ENCODE peak calls at places on chromosomes 6 and 20, in five cellular contexts. One of them, this sample, is unnamed. For H3K27me3, the result is how much of the 10 kb centered on the place peaks cover.

GRCh38 chr20:10385850-10386544 is 48.0 kb downstream of the MKKS start:
- DNase-seq in left ventricle myocardium inferior: no peak
- DNase-seq in heart left ventricle: no peak
- DNase-seq in DND-41: no peak
- DNase-seq in MM.1S: no peak
- DNase-seq in this sample: no peak

GRCh38 chr6:88166493-88166900 is 350 bp upstream of the CNR1 start:
- DNase-seq in MM.1S: no peak
- DNase-seq in left ventricle myocardium inferior: no peak
- DNase-seq in heart left ventricle: no peak
- DNase-seq in DND-41: no peak
- DNase-seq in this sample: no peak

GRCh38 chr20:38075161-38075998 is 41.8 kb downstream of the RPRD1B start:
- DNase-seq in MM.1S: no peak
- DNase-seq in left ventricle myocardium inferior: no peak
- DNase-seq in DND-41: no peak
- DNase-seq in heart left ventricle: no peak
- DNase-seq in this sample: no peak

GRCh38 chr6:97215157-97215769 is 67.8 kb downstream of the MMS22L start:
- DNase-seq in left ventricle myocardium inferior: no peak
- DNase-seq in DND-41: peak
- DNase-seq in MM.1S: no peak
- DNase-seq in heart left ventricle: no peak
- DNase-seq in this sample: no peak

GRCh38 chr6:20306491-20306890 is 94.2 kb upstream of the MBOAT1 start:
- DNase-seq in left ventricle myocardium inferior: no peak
- DNase-seq in MM.1S: no peak
- DNase-seq in DND-41: no peak
- DNase-seq in heart left ventricle: no peak
- DNase-seq in this sample: no peak

GRCh38 chr6:37131104-37131959 is 38.6 kb upstream of the PIM1 start:
- DNase-seq in left ventricle myocardium inferior: peak
- DNase-seq in DND-41: no peak
- DNase-seq in heart left ventricle: peak
- DNase-seq in MM.1S: no peak
- DNase-seq in this sample: no peak

GRCh38 chr6:166312832-166313231 is 4.6 kb upstream of the PRR18 start:
- DNase-seq in DND-41: no peak
- DNase-seq in heart left ventricle: no peak
- DNase-seq in left ventricle myocardium inferior: no peak
- DNase-seq in MM.1S: no peak
- DNase-seq in this sample: no peak

GRCh38 chr6:53172468-53172803 is 23.8 kb upstream of the GCM1 start:
- DNase-seq in MM.1S: no peak
- DNase-seq in left ventricle myocardium inferior: no peak
- DNase-seq in heart left ventricle: no peak
- DNase-seq in DND-41: no peak
- DNase-seq in this sample: no peak

GRCh38 chr6:121823437-121823851 is 388.0 kb downstream of the GJA1 start:
- DNase-seq in DND-41: no peak
- DNase-seq in left ventricle myocardium inferior: no peak
- DNase-seq in heart left ventricle: no peak
- DNase-seq in MM.1S: no peak
- DNase-seq in this sample: no peak

GRCh38 chr6:14172575-14172974 is 55.0 kb downstream of the CD83 start:
- DNase-seq in heart left ventricle: no peak
- DNase-seq in MM.1S: no peak
- DNase-seq in DND-41: no peak
- DNase-seq in left ventricle myocardium inferior: no peak
- DNase-seq in this sample: no peak

GRCh38 chr6:14596410-14596809 is 478.8 kb downstream of the CD83 start:
- DNase-seq in DND-41: peak
- DNase-seq in heart left ventricle: no peak
- DNase-seq in MM.1S: no peak
- DNase-seq in left ventricle myocardium inferior: no peak
- DNase-seq in this sample: no peak

GRCh38 chr20:52490715-52491430 is 299.3 kb upstream of the ZFP64 start:
- DNase-seq in left ventricle myocardium inferior: no peak
- DNase-seq in DND-41: no peak
- DNase-seq in heart left ventricle: no peak
- DNase-seq in MM.1S: no peak
- DNase-seq in this sample: no peak

GRCh38 chr6:3341467-3341866 is 82.7 kb downstream of the PSMG4 start:
- DNase-seq in MM.1S: no peak
- DNase-seq in heart left ventricle: no peak
- DNase-seq in left ventricle myocardium inferior: no peak
- DNase-seq in DND-41: no peak
- DNase-seq in this sample: no peak

GRCh38 chr6:44094403-44095242 is 32.6 kb downstream of the MRPL14 start:
- DNase-seq in DND-41: no peak
- DNase-seq in left ventricle myocardium inferior: no peak
- DNase-seq in MM.1S: no peak
- DNase-seq in heart left ventricle: no peak
- DNase-seq in this sample: no peak

GRCh38 chr6:98769546-98769945 is 64.8 kb upstream of the POU3F2 start:
- DNase-seq in left ventricle myocardium inferior: no peak
- DNase-seq in MM.1S: peak
- DNase-seq in heart left ventricle: no peak
- DNase-seq in DND-41: peak
- DNase-seq in this sample: no peak

GRCh38 chr6:164106345-164106769 is 691.8 kb downstream of the QKI start:
- DNase-seq in left ventricle myocardium inferior: peak
- DNase-seq in DND-41: no peak
- DNase-seq in MM.1S: no peak
- DNase-seq in heart left ventricle: peak
- DNase-seq in this sample: no peak

GRCh38 chr6:164107297-164107995 is 692.9 kb downstream of the QKI start:
- DNase-seq in left ventricle myocardium inferior: no peak
- DNase-seq in heart left ventricle: peak
- DNase-seq in MM.1S: no peak
- DNase-seq in DND-41: no peak
- DNase-seq in this sample: no peak

GRCh38 chr6:164104432-164104831 is 689.9 kb downstream of the QKI start:
- DNase-seq in DND-41: no peak
- DNase-seq in heart left ventricle: no peak
- DNase-seq in MM.1S: no peak
- DNase-seq in left ventricle myocardium inferior: no peak
- DNase-seq in this sample: no peak

GRCh38 chr6:164108092-164108491 is 693.6 kb downstream of the QKI start:
- DNase-seq in heart left ventricle: no peak
- DNase-seq in MM.1S: no peak
- DNase-seq in left ventricle myocardium inferior: no peak
- DNase-seq in DND-41: no peak
- DNase-seq in this sample: no peak

GRCh38 chr6:164105705-164106104 is 691.2 kb downstream of the QKI start:
- DNase-seq in DND-41: no peak
- DNase-seq in heart left ventricle: no peak
- DNase-seq in MM.1S: no peak
- DNase-seq in left ventricle myocardium inferior: no peak
- DNase-seq in this sample: no peak
- H3K27ac ChIP-seq in DND-41: no peak
- H3K27ac ChIP-seq in heart left ventricle: peak
- H3K27ac ChIP-seq in MM.1S: no peak
- H3K27ac ChIP-seq in left ventricle myocardium inferior: peak
- H3K27ac ChIP-seq in this sample: no peak

GRCh38 chr20:62891111-62891510 is 29.5 kb upstream of the TCFL5 start:
- DNase-seq in heart left ventricle: no peak
- DNase-seq in left ventricle myocardium inferior: no peak
- DNase-seq in DND-41: no peak
- DNase-seq in MM.1S: no peak
- DNase-seq in this sample: peak
- H3K4me3 ChIP-seq in heart left ventricle: no peak
- H3K4me3 ChIP-seq in left ventricle myocardium inferior: no peak
- H3K4me3 ChIP-seq in DND-41: no peak
- H3K4me3 ChIP-seq in MM.1S: no peak
- H3K4me3 ChIP-seq in this sample: no peak

GRCh38 chr20:36097751-36098151 is 56.8 kb upstream of the EPB41L1 start:
- DNase-seq in left ventricle myocardium inferior: no peak
- DNase-seq in DND-41: no peak
- DNase-seq in MM.1S: no peak
- DNase-seq in heart left ventricle: no peak
- DNase-seq in this sample: no peak
- H3K27me3 ChIP-seq in left ventricle myocardium inferior: under half
- H3K27me3 ChIP-seq in DND-41: under half
- H3K27me3 ChIP-seq in MM.1S: under half
- H3K27me3 ChIP-seq in heart left ventricle: under half
- H3K27me3 ChIP-seq in this sample: under half

GRCh38 chr6:136677344-136677743 is 114.9 kb downstream of the MAP3K5 start:
- DNase-seq in left ventricle myocardium inferior: no peak
- DNase-seq in heart left ventricle: no peak
- DNase-seq in DND-41: no peak
- DNase-seq in MM.1S: no peak
- DNase-seq in this sample: no peak
- H3K27ac ChIP-seq in left ventricle myocardium inferior: no peak
- H3K27ac ChIP-seq in heart left ventricle: no peak
- H3K27ac ChIP-seq in DND-41: no peak
- H3K27ac ChIP-seq in MM.1S: no peak
- H3K27ac ChIP-seq in this sample: no peak

DNA sequence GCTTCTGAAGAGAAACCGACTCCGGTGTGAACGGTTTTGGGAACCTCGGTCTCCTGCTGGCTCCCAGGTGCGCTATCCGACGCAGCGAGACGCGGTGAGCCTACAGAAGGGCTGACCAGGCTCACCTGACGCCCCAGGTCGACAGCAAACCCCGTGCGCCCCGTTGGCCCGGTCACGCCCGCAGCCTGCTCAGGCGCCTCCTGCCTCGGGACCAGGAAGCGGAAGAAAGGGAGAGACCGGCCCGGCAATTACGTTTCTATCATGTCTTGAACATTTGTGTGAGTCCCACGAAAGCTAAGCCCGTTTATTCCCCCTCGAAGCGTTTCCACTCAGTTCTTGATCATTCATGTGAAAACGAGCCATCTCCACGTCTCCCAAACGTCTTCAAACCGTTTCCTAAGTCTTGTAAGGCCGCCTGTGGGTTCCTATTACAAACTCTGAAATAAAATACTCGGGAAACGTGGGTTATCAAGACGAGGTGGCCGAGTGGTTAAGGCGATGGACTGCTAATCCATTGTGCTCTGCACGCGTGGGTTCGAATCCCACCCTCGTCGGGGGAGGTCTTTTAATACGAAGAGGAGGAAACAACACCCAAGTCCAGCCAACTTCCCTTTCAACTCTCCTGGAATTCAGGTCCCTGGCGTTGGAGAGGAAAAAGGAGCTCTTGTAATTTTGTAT is 150.5 kb upstream of the PRSS16 start:
- DNase-seq in MM.1S: no peak
- DNase-seq in left ventricle myocardium inferior: no peak
- DNase-seq in DND-41: no peak
- DNase-seq in heart left ventricle: peak
- DNase-seq in this sample: peak
- H3K4me3 ChIP-seq in MM.1S: no peak
- H3K4me3 ChIP-seq in left ventricle myocardium inferior: peak
- H3K4me3 ChIP-seq in DND-41: no peak
- H3K4me3 ChIP-seq in heart left ventricle: peak
- H3K4me3 ChIP-seq in this sample: peak

GRCh38 chr6:111423960-111424846 is 58.8 kb downstream of the REV3L start:
- DNase-seq in MM.1S: no peak
- DNase-seq in heart left ventricle: peak
- DNase-seq in DND-41: peak
- DNase-seq in left ventricle myocardium inferior: peak
- DNase-seq in this sample: no peak
- H3K27me3 ChIP-seq in MM.1S: under half
- H3K27me3 ChIP-seq in heart left ventricle: under half
- H3K27me3 ChIP-seq in DND-41: under half
- H3K27me3 ChIP-seq in left ventricle myocardium inferior: under half
- H3K27me3 ChIP-seq in this sample: under half

GRCh38 chr6:34618430-34619182 is 62.5 kb upstream of the SPDEF start:
- DNase-seq in heart left ventricle: no peak
- DNase-seq in MM.1S: no peak
- DNase-seq in left ventricle myocardium inferior: no peak
- DNase-seq in DND-41: no peak
- DNase-seq in this sample: no peak
- H3K27ac ChIP-seq in heart left ventricle: no peak
- H3K27ac ChIP-seq in MM.1S: no peak
- H3K27ac ChIP-seq in left ventricle myocardium inferior: no peak
- H3K27ac ChIP-seq in DND-41: no peak
- H3K27ac ChIP-seq in this sample: no peak

GRCh38 chr6:34595332-34596090 is 39.4 kb upstream of the SPDEF start:
- DNase-seq in DND-41: no peak
- DNase-seq in left ventricle myocardium inferior: no peak
- DNase-seq in MM.1S: no peak
- DNase-seq in heart left ventricle: no peak
- DNase-seq in this sample: no peak
- H3K4me3 ChIP-seq in DND-41: no peak
- H3K4me3 ChIP-seq in left ventricle myocardium inferior: no peak
- H3K4me3 ChIP-seq in MM.1S: no peak
- H3K4me3 ChIP-seq in heart left ventricle: no peak
- H3K4me3 ChIP-seq in this sample: no peak

GRCh38 chr6:5946181-5946580 is 60.5 kb downstream of the NRN1 start:
- DNase-seq in MM.1S: no peak
- DNase-seq in DND-41: no peak
- DNase-seq in heart left ventricle: no peak
- DNase-seq in left ventricle myocardium inferior: no peak
- DNase-seq in this sample: no peak

GRCh38 chr6:5946701-5947100 is 60.0 kb downstream of the NRN1 start:
- DNase-seq in left ventricle myocardium inferior: no peak
- DNase-seq in heart left ventricle: no peak
- DNase-seq in MM.1S: no peak
- DNase-seq in DND-41: no peak
- DNase-seq in this sample: no peak

DNA sequence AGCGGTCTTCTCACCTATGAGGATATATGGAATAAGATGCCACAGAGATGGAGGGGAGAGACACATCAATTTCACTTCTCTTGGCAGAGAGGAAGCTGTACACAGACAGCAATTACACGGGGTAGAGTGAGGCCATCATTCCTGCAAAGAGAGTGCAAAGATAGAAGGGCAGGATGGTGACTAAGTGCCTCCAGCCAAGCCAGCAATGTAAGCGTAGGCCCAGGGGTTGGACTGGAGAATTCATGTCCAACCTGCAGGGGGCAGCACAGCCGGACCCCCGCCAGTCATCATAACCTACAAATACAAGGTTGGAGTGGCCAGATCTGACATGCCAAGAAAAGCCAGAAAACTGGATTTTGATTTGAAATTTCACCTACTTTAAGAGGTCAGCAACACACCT is 56.3 kb downstream of the NRN1 start:
- DNase-seq in left ventricle myocardium inferior: no peak
- DNase-seq in MM.1S: no peak
- DNase-seq in DND-41: no peak
- DNase-seq in heart left ventricle: no peak
- DNase-seq in this sample: peak
- H3K27me3 ChIP-seq in left ventricle myocardium inferior: under half
- H3K27me3 ChIP-seq in MM.1S: under half
- H3K27me3 ChIP-seq in DND-41: under half
- H3K27me3 ChIP-seq in heart left ventricle: under half
- H3K27me3 ChIP-seq in this sample: under half

This sample was measured in CD4-positive, alpha-beta memory T cell.